ENCODE peak calls at places on chromosomes 5 and 9, in six cellular contexts. One of them, this sample, is unnamed.

GRCh38 chr5:180291943-180292831 is at the start of gene MAPK9:
- DNase-seq in uterus: peak; percentile 69
- DNase-seq in IMR-90: peak; percentile 64
- DNase-seq in neural progenitor cell: peak; percentile 97
- DNase-seq in tibial nerve: peak; percentile 69
- DNase-seq in adrenal gland: peak; percentile 87
- DNase-seq in this sample: peak; percentile 86

GRCh38 chr9:137297060-137297664 is 4.9 kb downstream of the NRARP start:
- DNase-seq in uterus: no peak
- DNase-seq in adrenal gland: no peak
- DNase-seq in tibial nerve: no peak
- DNase-seq in IMR-90: no peak
- DNase-seq in neural progenitor cell: no peak
- DNase-seq in this sample: no peak

GRCh38 chr5:54601832-54602231 is 84.3 kb downstream of the SNX18 start:
- DNase-seq in tibial nerve: no peak
- DNase-seq in adrenal gland: no peak
- DNase-seq in neural progenitor cell: no peak
- DNase-seq in uterus: no peak
- DNase-seq in IMR-90: no peak
- DNase-seq in this sample: no peak

GRCh38 chr9:134717056-134717455 is 75.5 kb downstream of the COL5A1 start:
- DNase-seq in tibial nerve: no peak
- DNase-seq in neural progenitor cell: no peak
- DNase-seq in adrenal gland: no peak
- DNase-seq in uterus: no peak
- DNase-seq in IMR-90: no peak
- DNase-seq in this sample: no peak

GRCh38 chr5:56569576-56569975 is 245.8 kb upstream of the MAP3K1 start:
- DNase-seq in uterus: no peak
- DNase-seq in IMR-90: peak; percentile 63
- DNase-seq in adrenal gland: no peak
- DNase-seq in neural progenitor cell: no peak
- DNase-seq in tibial nerve: no peak
- DNase-seq in this sample: no peak

GRCh38 chr5:132782101-132782500 is 5.1 kb upstream of the SEPTIN8 start:
- DNase-seq in uterus: no peak
- DNase-seq in tibial nerve: no peak
- DNase-seq in adrenal gland: no peak
- DNase-seq in neural progenitor cell: no peak
- DNase-seq in IMR-90: peak; percentile 74
- DNase-seq in this sample: no peak

GRCh38 chr5:71533614-71534013 is 53.5 kb upstream of the MCCC2 start:
- DNase-seq in adrenal gland: peak; percentile 8
- DNase-seq in uterus: no peak
- DNase-seq in tibial nerve: peak; percentile 10
- DNase-seq in IMR-90: peak; percentile 38
- DNase-seq in neural progenitor cell: no peak
- DNase-seq in this sample: no peak

GRCh38 chr9:92607088-92607487 is 62.8 kb downstream of the IPPK start:
- DNase-seq in neural progenitor cell: no peak
- DNase-seq in IMR-90: peak; percentile 57
- DNase-seq in uterus: peak; percentile 48
- DNase-seq in adrenal gland: peak; percentile 57
- DNase-seq in tibial nerve: peak; percentile 75
- DNase-seq in this sample: no peak

GRCh38 chr5:86979801-86980510 is 287.7 kb upstream of the RASA1 start:
- DNase-seq in uterus: no peak
- DNase-seq in tibial nerve: no peak
- DNase-seq in neural progenitor cell: no peak
- DNase-seq in IMR-90: peak; percentile 71
- DNase-seq in adrenal gland: no peak
- DNase-seq in this sample: no peak

GRCh38 chr5:140346348-140347221 is at the start of gene HBEGF:
- DNase-seq in neural progenitor cell: peak; percentile 97
- DNase-seq in uterus: peak; percentile 80
- DNase-seq in IMR-90: peak; percentile 63
- DNase-seq in tibial nerve: peak; percentile 65
- DNase-seq in adrenal gland: peak; percentile 86
- DNase-seq in this sample: peak; percentile 88

GRCh38 chr5:148913985-148914421 is 87.6 kb downstream of the ADRB2 start:
- DNase-seq in IMR-90: peak; percentile 87
- DNase-seq in neural progenitor cell: peak; percentile 38
- DNase-seq in uterus: no peak
- DNase-seq in adrenal gland: no peak
- DNase-seq in tibial nerve: no peak
- DNase-seq in this sample: no peak

GRCh38 chr9:122374885-122375420 is 4.1 kb downstream of the PTGS1 start:
- DNase-seq in tibial nerve: peak; percentile 58
- DNase-seq in uterus: peak; percentile 61
- DNase-seq in neural progenitor cell: peak; percentile 51
- DNase-seq in IMR-90: peak; percentile 77
- DNase-seq in adrenal gland: peak; percentile 70
- DNase-seq in this sample: peak; percentile 81

GRCh38 chr9:116151966-116152381 is 1.6 kb upstream of the PAPPA start:
- DNase-seq in adrenal gland: no peak
- DNase-seq in tibial nerve: no peak
- DNase-seq in IMR-90: peak; percentile 94
- DNase-seq in uterus: no peak
- DNase-seq in neural progenitor cell: no peak
- DNase-seq in this sample: no peak

GRCh38 chr5:152560508-152561137 is 155.5 kb upstream of the NMUR2 start:
- DNase-seq in adrenal gland: peak; percentile 65
- DNase-seq in tibial nerve: peak; percentile 57
- DNase-seq in IMR-90: peak; percentile 12
- DNase-seq in uterus: no peak
- DNase-seq in neural progenitor cell: peak; percentile 87
- DNase-seq in this sample: peak; percentile 68

DNA sequence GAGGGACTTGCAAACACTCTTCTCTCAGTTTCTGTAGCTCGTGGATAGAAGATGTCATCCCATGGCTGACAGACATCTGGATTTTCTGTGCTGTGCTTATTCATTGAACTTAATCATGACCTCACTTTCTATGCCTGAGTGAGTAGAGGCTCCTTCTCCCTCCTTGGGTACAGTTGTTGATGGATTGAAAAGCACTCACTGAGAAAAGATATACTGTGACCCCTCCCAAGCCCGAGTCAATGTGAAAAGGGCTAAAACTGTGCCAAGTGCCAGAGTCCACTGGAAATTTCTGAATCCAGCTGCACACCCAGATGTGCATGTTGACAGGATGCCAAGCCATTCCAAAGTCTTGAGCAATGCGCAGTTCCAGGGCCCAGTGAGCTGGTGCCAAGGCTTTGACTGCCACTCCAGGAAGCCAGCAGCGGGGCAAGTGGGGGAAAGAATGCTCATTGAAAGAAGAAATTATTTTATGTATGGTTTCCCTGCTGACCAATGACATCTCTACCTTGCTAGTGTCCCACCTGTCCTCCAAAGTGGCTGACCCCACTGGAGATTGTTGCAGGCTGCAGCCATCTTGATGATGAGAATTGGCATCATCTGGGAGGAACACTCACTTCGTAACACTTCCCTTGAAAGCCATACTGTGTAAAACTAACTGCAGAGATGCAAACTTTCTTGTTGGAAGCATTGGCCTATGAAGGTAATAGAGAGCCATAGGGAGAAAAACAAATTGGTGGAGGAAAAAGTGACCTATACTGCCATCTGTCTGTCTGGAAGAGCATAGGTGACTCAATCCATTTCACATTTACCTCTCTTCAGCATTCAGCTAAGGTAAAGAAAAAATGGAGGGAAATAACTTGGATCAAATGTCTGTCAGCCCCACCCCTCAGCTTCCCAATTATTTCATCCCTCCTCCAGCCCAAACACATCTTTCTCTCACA is 473.2 kb downstream of the NTRK2 start:
- DNase-seq in IMR-90: no peak
- DNase-seq in tibial nerve: peak; percentile 42
- DNase-seq in neural progenitor cell: peak; percentile 23
- DNase-seq in adrenal gland: no peak
- DNase-seq in uterus: no peak
- DNase-seq in this sample: peak; percentile 31
- TF ChIP-seq CTCF in IMR-90: no peak
- TF ChIP-seq CTCF in tibial nerve: peak; percentile 45
- TF ChIP-seq CTCF in neural progenitor cell: peak; percentile 66
- TF ChIP-seq CTCF in adrenal gland: peak; percentile 41
- TF ChIP-seq CTCF in uterus: no peak
- TF ChIP-seq CTCF in this sample: peak; percentile 60

DNA sequence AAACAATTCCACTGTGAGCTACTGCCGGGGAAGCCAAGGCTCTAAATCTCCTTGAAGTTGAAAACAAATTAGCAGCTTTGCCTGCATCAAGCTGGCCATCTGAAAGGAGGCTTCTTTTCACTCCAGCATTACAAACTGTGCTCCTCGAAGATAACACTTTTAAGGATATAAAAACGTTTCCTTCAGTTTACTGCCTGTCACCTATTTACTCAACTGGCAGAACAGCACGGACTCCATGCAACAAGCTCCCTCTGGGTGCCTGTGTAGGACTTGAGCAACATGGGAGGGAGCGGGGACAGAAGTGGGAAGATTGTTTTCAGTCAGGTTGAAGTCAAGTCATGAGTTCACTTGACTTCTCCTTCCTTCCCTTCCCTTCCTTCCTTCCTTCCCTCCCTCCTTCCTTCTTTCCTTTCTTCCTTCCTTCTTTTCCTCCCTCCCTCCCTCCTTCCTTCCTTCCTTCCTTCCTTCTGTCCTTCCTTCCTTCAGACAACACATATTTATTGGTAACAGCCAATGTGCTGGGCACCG is 67.4 kb downstream of the ZNF608 start:
- DNase-seq in neural progenitor cell: peak; percentile 44
- DNase-seq in IMR-90: no peak
- DNase-seq in tibial nerve: no peak
- DNase-seq in adrenal gland: no peak
- DNase-seq in uterus: peak; percentile 58
- DNase-seq in this sample: no peak
- H3K4me1 ChIP-seq in neural progenitor cell: peaks cover 63% of the 10 kb centered on the region
- H3K4me1 ChIP-seq in IMR-90: peaks cover 32% of the 10 kb centered on the region
- H3K4me1 ChIP-seq in tibial nerve: peaks cover 32% of the 10 kb centered on the region
- H3K4me1 ChIP-seq in adrenal gland: peaks cover 40% of the 10 kb centered on the region
- H3K4me1 ChIP-seq in uterus: peaks cover 7% of the 10 kb centered on the region
- H3K4me1 ChIP-seq in this sample: peaks cover 54% of the 10 kb centered on the region

DNA sequence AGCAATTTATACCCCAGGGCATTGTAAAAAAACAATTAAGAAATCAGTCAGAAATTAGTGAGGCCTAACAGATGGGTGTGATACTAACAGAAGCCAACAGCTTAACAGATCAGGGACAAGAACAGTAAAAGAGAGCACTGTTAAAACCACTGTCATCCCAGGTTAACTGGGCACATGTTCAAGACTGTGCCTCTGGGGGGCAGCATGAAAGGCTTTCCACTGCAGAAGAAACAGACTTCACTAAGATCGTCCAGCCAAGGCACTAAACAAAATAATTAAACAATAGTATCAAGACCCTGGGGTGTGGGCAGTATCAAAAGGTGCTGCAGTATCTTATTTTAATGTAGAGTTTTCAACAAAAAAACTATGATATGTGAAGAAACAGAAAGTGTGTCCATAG is 43.5 kb downstream of the FBN2 start:
- DNase-seq in tibial nerve: no peak
- DNase-seq in neural progenitor cell: peak; percentile 28
- DNase-seq in adrenal gland: no peak
- DNase-seq in uterus: no peak
- DNase-seq in IMR-90: no peak
- DNase-seq in this sample: no peak
- TF ChIP-seq CTCF in tibial nerve: no peak
- TF ChIP-seq CTCF in neural progenitor cell: peak; percentile 54
- TF ChIP-seq CTCF in adrenal gland: no peak
- TF ChIP-seq CTCF in uterus: no peak
- TF ChIP-seq CTCF in IMR-90: no peak
- TF ChIP-seq CTCF in this sample: no peak

GRCh38 chr5:77770293-77771005 is 5.7 kb downstream of the TBCA start:
- DNase-seq in tibial nerve: no peak
- DNase-seq in adrenal gland: no peak
- DNase-seq in IMR-90: peak; percentile 27
- DNase-seq in uterus: no peak
- DNase-seq in neural progenitor cell: no peak
- DNase-seq in this sample: no peak
- H3K4me1 ChIP-seq in tibial nerve: peaks cover 20% of the 10 kb centered on the region
- H3K4me1 ChIP-seq in adrenal gland: peaks cover 67% of the 10 kb centered on the region
- H3K4me1 ChIP-seq in IMR-90: peaks cover 6% of the 10 kb centered on the region
- H3K4me1 ChIP-seq in uterus: no peaks in the 10 kb centered on the region
- H3K4me1 ChIP-seq in neural progenitor cell: peaks cover 30% of the 10 kb centered on the region
- H3K4me1 ChIP-seq in this sample: peaks cover 77% of the 10 kb centered on the region

DNA sequence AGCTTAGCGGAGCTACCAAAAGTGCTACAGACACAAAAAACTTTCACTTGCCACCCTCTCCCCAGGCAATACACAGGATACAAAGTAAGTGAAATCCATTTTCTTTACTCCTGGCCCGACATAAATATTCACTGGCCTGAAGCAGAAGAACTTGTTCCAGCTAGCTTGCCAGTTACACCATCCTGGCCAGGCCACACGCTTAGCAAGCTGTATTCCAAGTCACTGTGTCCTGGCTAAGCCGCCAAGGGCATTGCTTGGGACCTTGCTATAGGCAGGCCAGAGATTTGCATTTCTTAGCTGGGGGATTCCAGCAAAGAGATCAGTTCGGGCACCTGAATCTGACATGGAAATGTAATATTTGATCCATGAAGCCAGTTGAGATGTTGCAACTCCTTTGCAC is 71.0 kb upstream of the SLC1A3 start:
- DNase-seq in adrenal gland: no peak
- DNase-seq in IMR-90: no peak
- DNase-seq in neural progenitor cell: no peak
- DNase-seq in tibial nerve: no peak
- DNase-seq in uterus: no peak
- DNase-seq in this sample: peak; percentile 57
- TF ChIP-seq CTCF in adrenal gland: no peak
- TF ChIP-seq CTCF in IMR-90: no peak
- TF ChIP-seq CTCF in neural progenitor cell: no peak
- TF ChIP-seq CTCF in tibial nerve: no peak
- TF ChIP-seq CTCF in uterus: no peak
- TF ChIP-seq CTCF in this sample: no peak

DNA sequence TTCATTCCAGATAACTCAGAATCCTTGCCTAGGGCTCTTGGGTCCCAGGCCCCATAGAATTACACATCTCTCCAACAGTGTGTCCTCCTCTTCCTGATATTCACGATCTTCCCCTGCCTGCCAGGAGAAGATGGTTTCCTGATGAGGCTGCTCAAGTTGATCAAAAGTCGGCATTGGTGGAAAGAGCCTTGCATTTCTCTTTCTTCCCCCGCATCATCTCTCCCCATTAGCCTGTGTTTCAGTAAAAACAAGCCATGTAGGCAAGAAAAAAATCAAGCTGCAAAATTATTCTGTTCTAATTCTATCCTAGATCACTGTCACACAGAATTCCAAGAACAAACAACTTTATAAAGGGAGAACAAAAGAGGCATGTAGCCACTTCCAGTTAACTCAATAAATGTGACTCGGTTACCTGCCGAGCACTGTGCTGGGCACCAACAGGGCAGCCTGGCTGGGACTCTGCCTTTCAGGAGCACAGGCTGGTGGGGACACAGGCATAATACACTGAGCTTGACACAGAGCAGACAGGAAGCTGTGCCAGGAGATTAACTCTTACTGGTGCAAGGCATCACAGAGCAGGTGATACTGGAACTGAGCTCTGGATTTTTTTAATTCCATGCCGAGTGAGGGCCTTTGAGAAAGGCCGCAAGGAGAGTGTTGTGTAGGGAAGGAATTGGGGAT is 25.6 kb downstream of the TMOD1 start:
- DNase-seq in neural progenitor cell: peak; percentile 25
- DNase-seq in IMR-90: no peak
- DNase-seq in tibial nerve: no peak
- DNase-seq in uterus: peak; percentile 9
- DNase-seq in adrenal gland: no peak
- DNase-seq in this sample: no peak
- H3K4me1 ChIP-seq in neural progenitor cell: peaks cover 21% of the 10 kb centered on the region
- H3K4me1 ChIP-seq in IMR-90: peaks cover 7% of the 10 kb centered on the region
- H3K4me1 ChIP-seq in tibial nerve: no peaks in the 10 kb centered on the region
- H3K4me1 ChIP-seq in uterus: peaks cover 8% of the 10 kb centered on the region
- H3K4me1 ChIP-seq in adrenal gland: peaks cover 5% of the 10 kb centered on the region
- H3K4me1 ChIP-seq in this sample: peaks cover 87% of the 10 kb centered on the region

This sample was measured in left ventricle myocardium inferior.